ENCODE peak calls at places on chromosomes 16 and 17, in ten cellular contexts. J, R, Q, M, L, H, D, A, B and O are unnamed samples.

GRCh38 chr17:51761105-51761504 is 397.4 kb downstream of the CA10 start:
- DNase-seq in J (no peak), R (no peak), Q (no peak), M (no peak), L (no peak), H (no peak), D (no peak), A (no peak), B (no peak), O (no peak)

GRCh38 chr17:48672340-48672739 is 46.2 kb upstream of the HOXB9 start:
- DNase-seq in J (no peak), R (no peak), Q (no peak), M (no peak), L (no peak), H (no peak), D (no peak), A (no peak), B (no peak), O (no peak)

GRCh38 chr17:47950448-47950847 is 7.2 kb downstream of the PRR15L start:
- DNase-seq in J (no peak), R (no peak), Q (no peak), M (no peak), L (no peak), H (no peak), D (no peak), A (no peak), B (no peak), O (no peak)

GRCh38 chr17:73399056-73399455 is 87.3 kb upstream of the CDC42EP4 start:
- DNase-seq in J (no peak), R (no peak), Q (no peak), M (no peak), L (no peak), H (no peak), D (no peak), A (no peak), B (no peak), O (no peak)

GRCh38 chr16:15440852-15441251 is 6.5 kb downstream of the BMERB1 start:
- DNase-seq in J (no peak), R (no peak), Q (no peak), M (no peak), L (no peak), H (no peak), D (no peak), A (no peak), B (no peak), O (no peak)

GRCh38 chr17:47413872-47414271 is 90.1 kb downstream of the EFCAB13 start:
- DNase-seq in J (no peak), R (no peak), Q (no peak), M (no peak), L (no peak), H (no peak), D (no peak), A (no peak), B (no peak), O (no peak)

GRCh38 chr16:66687906-66688625 is 8.5 kb downstream of the CMTM4 start:
- DNase-seq in J (no peak), R (no peak), Q (no peak), M (no peak), L (no peak), H (no peak), D (no peak), A (no peak), B (no peak), O (no peak)

GRCh38 chr17:74150428-74151025 is 53.0 kb upstream of the RPL38 start:
- DNase-seq in J (no peak), R (no peak), Q (no peak), M (no peak), L (peak), H (no peak), D (peak), A (no peak), B (no peak), O (no peak)

GRCh38 chr16:3274490-3274889 is 8.8 kb upstream of the ZNF263 start:
- DNase-seq in J (no peak), R (no peak), Q (no peak), M (no peak), L (no peak), H (no peak), D (no peak), A (no peak), B (no peak), O (no peak)

GRCh38 chr17:51507444-51507843 is 247.1 kb downstream of the UTP18 start:
- DNase-seq in J (no peak), R (no peak), Q (no peak), M (no peak), L (no peak), H (no peak), D (no peak), A (no peak), B (no peak), O (no peak)

GRCh38 chr17:81338301-81339179 is 43.4 kb upstream of the SLC38A10 start:
- DNase-seq in J (no peak), R (no peak), Q (no peak), M (no peak), L (no peak), H (peak), D (no peak), A (no peak), B (no peak), O (no peak)

GRCh38 chr16:23807028-23807427 is 28.8 kb upstream of the PRKCB start:
- DNase-seq in J (no peak), R (no peak), Q (no peak), M (no peak), L (no peak), H (peak), D (no peak), A (no peak), B (no peak), O (no peak)

GRCh38 chr16:85522842-85523601 is 90.1 kb upstream of the GSE1 start:
- DNase-seq in J (no peak), R (no peak), Q (no peak), M (no peak), L (no peak), H (peak), D (peak), A (no peak), B (no peak), O (no peak)

DNA sequence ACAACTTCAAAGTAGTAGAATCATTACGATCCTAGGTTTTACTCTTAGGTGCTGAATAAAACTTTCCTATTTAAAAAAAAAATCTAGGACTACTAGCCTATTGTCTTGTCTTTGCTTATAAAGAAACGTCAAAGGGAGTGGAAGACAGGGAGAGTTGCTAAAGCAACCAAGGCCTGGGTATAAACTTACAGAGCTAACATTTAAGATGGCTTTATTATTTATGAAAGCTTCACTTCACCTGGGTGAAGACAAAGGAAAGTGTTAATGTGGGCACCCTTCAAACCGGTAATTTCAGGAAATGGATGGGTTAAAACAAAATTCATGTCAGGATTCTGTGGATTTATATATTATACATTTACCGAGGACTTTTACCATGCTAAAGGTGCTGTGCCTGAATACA is 2.5 kb downstream of the DUSP14 start:
- DNase-seq in J (no peak), R (no peak), Q (no peak), M (no peak), L (no peak), H (no peak), D (no peak), A (no peak), B (no peak), O (no peak)
- H3K4me3 ChIP-seq in J (peak), R (no peak), Q (no peak), M (no peak), L (peak), H (peak), D (no peak), A (peak), B (peak), O (no peak)

GRCh38 chr17:42019509-42020404 is at the start of gene NKIRAS2:
- DNase-seq in J (peak), R (peak), Q (peak), M (peak), L (peak), H (peak), D (peak), A (peak), B (peak), O (no peak)
- H3K4me3 ChIP-seq in J (peak), R (peak), Q (peak), M (peak), L (peak), H (peak), D (peak), A (peak), B (peak), O (peak)

DNA sequence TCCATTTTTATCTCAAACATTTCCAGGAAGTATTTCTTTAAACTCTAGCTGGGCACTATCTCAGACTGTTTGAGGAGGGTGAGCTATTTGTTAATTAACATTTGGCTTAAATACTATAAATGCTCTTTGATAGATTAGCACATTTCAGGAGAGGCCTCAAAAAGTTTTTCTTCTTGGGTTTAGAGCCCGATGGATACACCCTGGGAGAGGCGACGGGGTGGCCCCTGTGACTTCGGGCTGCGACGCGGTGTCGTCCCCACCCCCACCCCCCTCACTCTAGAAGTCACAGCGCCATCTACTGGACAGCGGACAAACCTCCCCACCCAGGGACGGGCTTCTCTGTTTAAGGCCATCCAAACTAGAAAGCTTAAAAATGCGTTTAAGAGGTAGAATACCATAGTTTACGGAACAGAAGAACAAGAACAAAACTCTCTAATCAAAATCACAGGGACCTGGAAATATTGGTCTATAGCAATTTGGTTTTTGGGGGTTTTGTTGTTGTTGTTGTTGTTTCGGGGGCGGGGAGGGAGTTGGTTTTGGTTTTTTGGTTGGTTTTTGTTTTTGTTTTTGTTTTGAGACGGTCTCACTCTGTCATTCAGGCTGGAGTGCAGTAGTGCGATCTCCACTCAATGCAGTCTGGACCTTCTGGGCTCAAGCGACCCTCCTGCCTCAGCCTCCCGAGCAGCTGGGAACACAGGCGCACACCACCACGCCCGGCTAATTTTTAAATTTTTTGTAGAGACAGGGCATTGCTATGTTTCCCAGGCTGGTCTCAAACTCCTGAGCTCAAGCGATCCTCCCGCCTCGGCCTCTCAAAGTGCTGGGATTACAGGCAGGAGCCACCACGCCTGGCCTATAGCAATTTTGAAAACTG is 254.4 kb downstream of the C16orf95 start:
- DNase-seq in J (no peak), R (no peak), Q (peak), M (no peak), L (no peak), H (peak), D (peak), A (peak), B (peak), O (no peak)
- H3K4me3 ChIP-seq in J (no peak), R (no peak), Q (no peak), M (no peak), L (no peak), H (peak), D (no peak), A (peak), B (peak), O (no peak)

DNA sequence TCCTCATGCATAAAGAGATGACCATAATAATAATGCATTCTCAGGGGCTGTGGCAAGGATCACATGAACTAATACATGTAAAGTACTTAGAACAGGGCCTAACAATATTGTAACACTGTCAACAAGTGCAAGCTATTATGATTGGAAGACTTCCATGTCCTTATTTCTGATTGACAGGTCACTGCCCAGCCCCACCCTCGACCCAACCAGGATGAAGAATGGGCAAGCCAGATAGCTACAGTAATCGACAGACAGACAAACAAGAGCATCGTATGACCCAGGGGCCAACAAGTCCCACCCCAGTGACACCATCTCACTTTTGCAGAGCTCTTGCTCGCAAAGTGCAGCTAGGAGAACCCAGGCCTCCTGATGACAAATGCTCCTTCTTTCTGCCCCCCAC is 14.6 kb upstream of the MMP2 start:
- DNase-seq in J (no peak), R (no peak), Q (no peak), M (no peak), L (no peak), H (no peak), D (no peak), A (peak), B (no peak), O (no peak)
- H3K4me3 ChIP-seq in J (no peak), R (no peak), Q (no peak), M (no peak), L (no peak), H (no peak), D (no peak), A (no peak), B (no peak), O (no peak)